ENCODE peak calls at places on chromosomes 7 and 10, in eight cellular contexts. One of them, this sample, is unnamed.
A peak's percentile ranks its signal among the peaks of the same experiment; 100 is the strongest.

GRCh38 chr10:44297963-44298362 is 86.9 kb downstream of the CXCL12 start:
- DNase-seq in EH: no peak
- DNase-seq in GM10248: no peak
- DNase-seq in adipocyte: no peak
- DNase-seq in CD4-positive, CD25-positive, alpha-beta regulatory T cell: no peak
- DNase-seq in neural crest cell: no peak
- DNase-seq in NCI-H1105: no peak
- DNase-seq in chondrocyte: no peak
- DNase-seq in this sample: no peak

GRCh38 chr7:157493017-157493416 is 156.2 kb downstream of the DNAJB6 start:
- DNase-seq in EH: no peak
- DNase-seq in GM10248: no peak
- DNase-seq in adipocyte: no peak
- DNase-seq in CD4-positive, CD25-positive, alpha-beta regulatory T cell: no peak
- DNase-seq in neural crest cell: no peak
- DNase-seq in NCI-H1105: no peak
- DNase-seq in chondrocyte: no peak
- DNase-seq in this sample: no peak

GRCh38 chr7:138299046-138299445 is 161.0 kb upstream of the TRIM24 start:
- DNase-seq in EH: no peak
- DNase-seq in GM10248: no peak
- DNase-seq in adipocyte: no peak
- DNase-seq in CD4-positive, CD25-positive, alpha-beta regulatory T cell: no peak
- DNase-seq in neural crest cell: no peak
- DNase-seq in NCI-H1105: no peak
- DNase-seq in chondrocyte: no peak
- DNase-seq in this sample: no peak

GRCh38 chr7:128032605-128033235 is 1.5 kb upstream of the LRRC4 start:
- DNase-seq in EH: no peak
- DNase-seq in GM10248: peak; percentile 39
- DNase-seq in adipocyte: no peak
- DNase-seq in CD4-positive, CD25-positive, alpha-beta regulatory T cell: no peak
- DNase-seq in neural crest cell: peak; percentile 33
- DNase-seq in NCI-H1105: no peak
- DNase-seq in chondrocyte: no peak
- DNase-seq in this sample: no peak

GRCh38 chr7:95335093-95335492 is 10.8 kb upstream of the PON1 start:
- DNase-seq in EH: peak; percentile 29
- DNase-seq in GM10248: no peak
- DNase-seq in adipocyte: peak; percentile 68
- DNase-seq in CD4-positive, CD25-positive, alpha-beta regulatory T cell: no peak
- DNase-seq in neural crest cell: no peak
- DNase-seq in NCI-H1105: no peak
- DNase-seq in chondrocyte: no peak
- DNase-seq in this sample: no peak

GRCh38 chr7:130380861-130381455 is 664 bp downstream of the CPA1 start:
- DNase-seq in EH: no peak
- DNase-seq in GM10248: no peak
- DNase-seq in adipocyte: no peak
- DNase-seq in CD4-positive, CD25-positive, alpha-beta regulatory T cell: no peak
- DNase-seq in neural crest cell: no peak
- DNase-seq in NCI-H1105: no peak
- DNase-seq in chondrocyte: peak; percentile 52
- DNase-seq in this sample: no peak

GRCh38 chr7:38535013-38535412 is 96.2 kb downstream of the AMPH start:
- DNase-seq in EH: no peak
- DNase-seq in GM10248: no peak
- DNase-seq in adipocyte: no peak
- DNase-seq in CD4-positive, CD25-positive, alpha-beta regulatory T cell: no peak
- DNase-seq in neural crest cell: no peak
- DNase-seq in NCI-H1105: no peak
- DNase-seq in chondrocyte: no peak
- DNase-seq in this sample: no peak

GRCh38 chr10:21078410-21079329 is 181.6 kb upstream of the NEBL start:
- DNase-seq in EH: peak; percentile 64
- DNase-seq in GM10248: peak; percentile 25
- DNase-seq in adipocyte: peak; percentile 78
- DNase-seq in CD4-positive, CD25-positive, alpha-beta regulatory T cell: no peak
- DNase-seq in neural crest cell: peak; percentile 70
- DNase-seq in NCI-H1105: peak; percentile 37
- DNase-seq in chondrocyte: no peak
- DNase-seq in this sample: no peak

GRCh38 chr7:37421820-37422219 is 26.8 kb downstream of the ELMO1 start:
- DNase-seq in EH: no peak
- DNase-seq in GM10248: no peak
- DNase-seq in adipocyte: peak; percentile 12
- DNase-seq in CD4-positive, CD25-positive, alpha-beta regulatory T cell: no peak
- DNase-seq in neural crest cell: no peak
- DNase-seq in NCI-H1105: no peak
- DNase-seq in chondrocyte: no peak
- DNase-seq in this sample: no peak

This sample was measured in stimulated activated CD8-positive, alpha-beta memory T cell treated with anti-CD3 and anti-CD28 coated beads, Interleukin-12 subunit alpha, Interleukin-12 subunit beta, amount 100 ng/mL, for 4 hours.